ENCODE peak calls at places on chromosomes 13 and 19, in four cellular contexts. D is GM06990, X is PC-3, B is pancreas. W is an unnamed sample.

GRCh38 chr19:2462635-2463421 is 6.1 kb upstream of the LMNB2 start:
- DNase-seq in D (no peak), X (peak; percentile 95), B (peak; percentile 79), W (peak; percentile 99)

GRCh38 chr19:12527034-12527836 is 24.0 kb downstream of the ZNF564 start:
- DNase-seq in D (no peak), X (peak; percentile 19), B (no peak), W (peak; percentile 26)

GRCh38 chr19:44792286-44792685 is 14.6 kb downstream of the CBLC start:
- DNase-seq in D (peak; percentile 52), X (no peak), B (no peak), W (no peak)

GRCh38 chr13:73449258-73449657 is 390.5 kb downstream of the KLF5 start:
- DNase-seq in D (no peak), X (peak; percentile 71), B (no peak), W (no peak)

GRCh38 chr13:103140001-103140671 is 73.9 kb upstream of the SLC10A2 start:
- DNase-seq in D (no peak), X (peak; percentile 42), B (no peak), W (no peak)

GRCh38 chr19:42498387-42498786 is 29.9 kb downstream of the CEACAM1 start:
- DNase-seq in D (no peak), X (no peak), B (no peak), W (no peak)

GRCh38 chr19:49150106-49150943 is 4.9 kb downstream of the HRC start:
- DNase-seq in D (peak; percentile 68), X (peak; percentile 86), B (peak; percentile 88), W (peak; percentile 69)

GRCh38 chr19:18982669-18983068 is 41.7 kb upstream of the HOMER3 start:
- DNase-seq in D (no peak), X (no peak), B (no peak), W (no peak)

GRCh38 chr13:21458457-21458815 is 667 bp downstream of the ZDHHC20 start:
- DNase-seq in D (no peak), X (peak; percentile 57), B (peak; percentile 67), W (no peak)

GRCh38 chr13:45339867-45340266 is 1.1 kb downstream of the TPT1 start:
- DNase-seq in D (no peak), X (no peak), B (no peak), W (no peak)

GRCh38 chr19:17775245-17775927 is 19.6 kb upstream of the B3GNT3 start:
- DNase-seq in D (no peak), X (peak; percentile 74), B (no peak), W (peak; percentile 9)

GRCh38 chr19:52897149-52897935 is at the start of gene ZNF320:
- DNase-seq in D (peak; percentile 86), X (peak; percentile 95), B (peak; percentile 95), W (peak; percentile 89)

GRCh38 chr19:23328211-23328610 is 67.1 kb downstream of the ZNF91 start:
- DNase-seq in D (no peak), X (no peak), B (no peak), W (no peak)

GRCh38 chr13:50334944-50335343 is 319.7 kb downstream of the KCNRG start:
- DNase-seq in D (no peak), X (no peak), B (no peak), W (no peak)

GRCh38 chr13:111177081-111177711 is 62.1 kb downstream of the ARHGEF7 start:
- DNase-seq in D (peak; percentile 64), X (no peak), B (no peak), W (peak; percentile 30)

GRCh38 chr13:44930907-44931676 is 58.2 kb downstream of the NUFIP1 start:
- DNase-seq in D (no peak), X (peak; percentile 27), B (no peak), W (peak; percentile 38)

GRCh38 chr19:4379383-4380253 is 20.7 kb downstream of the SH3GL1 start:
- DNase-seq in D (peak; percentile 77), X (peak; percentile 91), B (peak; percentile 87), W (peak; percentile 48)

GRCh38 chr19:39401549-39402416 is 4.9 kb upstream of the ZFP36 start:
- DNase-seq in D (peak; percentile 75), X (peak; percentile 76), B (peak; percentile 69), W (peak; percentile 61)

GRCh38 chr19:33422369-33423180 is 49.1 kb downstream of the CEBPG start:
- DNase-seq in D (no peak), X (no peak), B (no peak), W (no peak)

GRCh38 chr13:97749174-97749573 is 204.3 kb upstream of the IPO5 start:
- DNase-seq in D (no peak), X (peak; percentile 85), B (no peak), W (no peak)

GRCh38 chr19:6568010-6568411 is 22.9 kb downstream of the CD70 start:
- DNase-seq in D (no peak), X (no peak), B (no peak), W (peak; percentile 8)

GRCh38 chr19:19259741-19260140 is 13.4 kb downstream of the TM6SF2 start:
- DNase-seq in D (no peak), X (peak; percentile 41), B (no peak), W (no peak)

GRCh38 chr19:18996351-18996750 is 37.0 kb downstream of the SUGP2 start:
- DNase-seq in D (no peak), X (no peak), B (no peak), W (no peak)

GRCh38 chr19:6733338-6734095 is 3.9 kb downstream of the GPR108 start:
- DNase-seq in D (no peak), X (no peak), B (no peak), W (no peak)

GRCh38 chr19:39183100-39183499 is 13.7 kb upstream of the NCCRP1 start:
- DNase-seq in D (no peak), X (no peak), B (no peak), W (peak; percentile 37)

GRCh38 chr13:24251525-24251924 is 57.9 kb upstream of the C1QTNF9 start:
- DNase-seq in D (no peak), X (no peak), B (no peak), W (no peak)

GRCh38 chr19:12364391-12365093 is 941 bp downstream of the ZNF442 start:
- DNase-seq in D (peak; percentile 18), X (no peak), B (peak; percentile 20), W (peak; percentile 28)

GRCh38 chr13:24389506-24389905 is 80.1 kb downstream of the C1QTNF9 start:
- DNase-seq in D (no peak), X (no peak), B (no peak), W (no peak)

GRCh38 chr19:54364775-54365257 is at the start of gene LAIR1:
- DNase-seq in D (peak; percentile 52), X (no peak), B (no peak), W (no peak)

GRCh38 chr19:47631681-47632446 is 22.9 kb downstream of the BICRA start:
- DNase-seq in D (no peak), X (no peak), B (no peak), W (peak; percentile 63)

GRCh38 chr13:91085127-91085526 is 262.4 kb upstream of the MIR17HG start:
- DNase-seq in D (no peak), X (no peak), B (no peak), W (no peak)

GRCh38 chr13:27177852-27178251 is 6.2 kb upstream of the USP12 start:
- DNase-seq in D (no peak), X (no peak), B (no peak), W (no peak)

GRCh38 chr13:69389899-69390298 is 717.7 kb upstream of the ATXN8OS start:
- DNase-seq in D (no peak), X (peak; percentile 19), B (no peak), W (no peak)

GRCh38 chr13:99969934-99970760 is 1.4 kb downstream of the ZIC5 start:
- DNase-seq in D (no peak), X (no peak), B (no peak), W (no peak)

GRCh38 chr13:27929868-27930267 is 10.1 kb downstream of the PDX1 start:
- DNase-seq in D (no peak), X (no peak), B (no peak), W (no peak)

DNA sequence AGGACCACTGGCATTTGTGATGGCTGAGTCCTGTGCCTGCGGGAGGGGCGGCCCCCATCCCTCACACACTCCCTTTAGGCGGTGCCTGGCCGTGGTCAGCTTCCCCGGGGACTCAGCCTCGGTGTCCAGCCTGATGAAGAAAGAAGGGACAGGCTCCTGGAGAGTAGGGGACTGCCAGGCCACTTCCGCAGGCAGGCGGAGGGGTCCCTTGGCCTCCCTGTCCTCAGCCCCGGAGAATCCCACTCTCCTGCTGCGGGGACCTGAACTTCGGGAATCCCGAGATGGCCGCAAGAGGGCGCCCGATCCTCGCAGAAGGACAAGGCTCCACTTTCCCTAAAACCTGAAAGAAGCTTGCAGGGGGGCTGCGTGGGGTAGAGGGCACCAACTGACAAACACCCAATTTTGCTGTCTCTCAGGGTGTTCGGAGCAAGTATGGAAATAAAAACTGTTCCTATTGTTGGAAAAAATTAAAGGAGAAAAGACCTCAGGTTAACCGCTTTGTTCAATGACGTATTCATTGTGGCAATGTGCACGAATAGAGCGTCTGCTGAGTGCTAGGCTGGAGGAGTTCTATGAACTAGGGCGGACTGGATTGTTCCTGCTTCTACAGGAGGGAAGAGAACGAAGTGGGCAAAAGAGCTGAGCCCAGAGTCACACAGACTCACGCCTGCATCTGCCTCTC is 297.3 kb downstream of the ZNF536 start:
- DNase-seq in D (no peak), X (peak; percentile 39), B (no peak), W (peak; percentile 44)
- H3K4me3 ChIP-seq in D (no peak overlapping the region), X (no peak overlapping the region), B (no peak overlapping the region), W (no peak overlapping the region)

DNA sequence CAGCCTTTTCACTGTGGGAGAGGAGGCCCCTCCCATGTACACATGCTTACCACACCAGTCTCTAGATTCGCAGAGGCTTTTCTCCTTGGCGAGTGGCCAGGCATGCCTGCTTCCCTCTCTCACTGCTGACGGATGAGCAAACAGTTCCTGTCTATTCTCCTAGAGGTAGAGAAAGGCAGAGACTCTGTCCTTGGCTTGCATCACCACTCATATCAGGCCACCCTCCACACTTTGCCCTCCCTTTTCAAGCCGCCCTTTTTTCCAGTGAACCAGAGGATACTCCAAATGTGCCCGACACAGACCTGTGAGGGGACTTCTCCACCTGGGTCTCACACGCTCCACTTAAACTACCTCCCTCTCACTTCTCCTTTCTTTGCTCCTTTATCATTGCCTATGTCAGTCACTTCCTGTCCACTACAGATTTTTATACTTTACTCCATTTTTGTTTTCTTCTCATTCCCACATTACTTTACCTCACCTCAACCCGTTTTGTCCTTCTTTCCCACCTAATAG is 284.6 kb downstream of the DNAJC15 start:
- DNase-seq in D (peak; percentile 72), X (peak; percentile 16), B (peak; percentile 73), W (peak; percentile 93)
- TF ChIP-seq CTCF in D (no peak), X (no peak), B (no peak), W (no peak)

DNA sequence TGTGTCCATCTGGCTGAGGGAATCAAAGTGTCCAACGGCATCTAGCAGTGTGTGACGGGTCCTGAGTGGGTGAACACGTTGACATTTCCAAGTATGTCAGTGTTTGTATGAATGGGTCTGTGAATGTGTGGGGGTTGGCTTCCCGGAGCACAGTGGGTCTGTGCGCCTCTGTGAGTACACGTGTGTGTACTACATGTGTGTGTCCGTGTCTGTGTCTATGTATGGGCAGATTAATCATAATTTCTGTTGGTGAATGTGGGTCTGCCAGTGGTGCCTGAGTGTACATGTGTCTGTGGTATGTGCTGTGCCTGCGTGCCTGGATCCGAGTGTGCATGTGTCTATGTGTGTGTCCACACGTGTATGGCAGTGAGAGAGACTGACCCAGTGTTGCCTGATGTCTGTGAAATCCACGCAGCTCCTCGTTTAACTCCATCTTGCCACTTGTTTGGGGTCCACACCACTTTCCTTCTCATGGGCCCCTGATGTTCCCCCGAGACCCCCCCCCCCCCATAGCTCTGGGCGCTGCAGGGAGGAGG is 5.4 kb downstream of the CCDC8 start:
- DNase-seq in D (no peak), X (no peak), B (no peak), W (no peak)
- H3K4me3 ChIP-seq in D (no peak overlapping the region), X (no peak overlapping the region), B (no peak overlapping the region), W (no peak overlapping the region)

DNA sequence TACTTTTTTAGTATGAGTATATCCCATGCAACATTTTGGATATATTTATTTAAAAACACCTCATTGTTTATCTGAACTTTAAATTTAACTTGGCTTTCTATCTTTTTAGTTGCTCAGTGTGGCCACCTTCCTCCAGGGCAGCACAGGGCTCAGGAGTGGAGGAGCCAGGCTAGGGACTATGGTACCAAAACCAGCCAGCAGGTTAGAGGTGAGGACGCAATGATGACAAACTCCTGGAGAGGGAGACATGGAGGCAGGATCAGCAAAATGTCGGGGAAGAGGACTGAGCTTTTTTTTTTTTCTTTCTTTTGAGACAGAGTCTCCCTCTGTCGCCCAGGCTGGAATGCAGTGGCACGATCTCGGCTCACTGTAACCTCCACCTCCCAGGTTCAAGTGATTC is 29.6 kb upstream of the CALM3 start:
- DNase-seq in D (no peak), X (peak; percentile 38), B (no peak), W (no peak)
- TF ChIP-seq CTCF in D (no peak), X (peak; percentile 25), B (no peak), W (peak; percentile 35)